ENCODE peak calls at places on chromosome 3, in eight cellular contexts. V is neuronal stem cell, H is T-helper 1 cell, B is neural progenitor cell, I is iris pigment epithelial cell, W is SJSA1, N is germinal center, U is upper lobe of right lung. M is an unnamed sample.

GRCh38 chr3:31919528-31919927 is 61.5 kb downstream of the OSBPL10 start:
- DNase-seq in N (no peak), W (no peak), B (no peak), H (no peak), U (no peak), I (no peak), V (no peak), M (no peak)

GRCh38 chr3:191455257-191455952 is 5.6 kb upstream of the PYDC2 start:
- DNase-seq in B (no peak), V (no peak), W (no peak), H (no peak), N (no peak), I (no peak), U (no peak), M (no peak)

GRCh38 chr3:73399106-73399505 is 225.6 kb downstream of the PDZRN3 start:
- DNase-seq in I (peak), V (no peak), B (no peak), W (no peak), N (no peak), U (no peak), H (no peak), M (no peak)

GRCh38 chr3:16516695-16517481 is 3.4 kb upstream of the RFTN1 start:
- DNase-seq in W (peak), H (no peak), V (no peak), B (peak), U (no peak), N (no peak), I (peak), M (peak)

GRCh38 chr3:143998266-143998665 is 26.6 kb downstream of the DIPK2A start:
- DNase-seq in I (peak), N (no peak), H (no peak), B (no peak), V (no peak), W (no peak), U (no peak), M (no peak)

GRCh38 chr3:31027191-31027761 is 132.8 kb upstream of the GADL1 start:
- DNase-seq in N (no peak), I (no peak), H (no peak), B (no peak), W (no peak), U (no peak), V (no peak), M (no peak)

GRCh38 chr3:149494022-149494758 is 19.7 kb downstream of the TM4SF4 start:
- DNase-seq in V (peak), U (peak), I (peak), W (peak), B (peak), N (peak), H (no peak), M (peak)

GRCh38 chr3:115525726-115526125 is 97.6 kb upstream of the GAP43 start:
- DNase-seq in W (no peak), I (no peak), H (no peak), N (no peak), V (no peak), U (no peak), B (no peak), M (no peak)